ENCODE peak calls at places on chromosomes 1 and 21, in ten cellular contexts. One of them, this sample, is unnamed.
A peak's percentile ranks its signal among the peaks of the same experiment; 100 is the strongest.

GRCh38 chr1:54188291-54188690 is 11.5 kb downstream of the CYB5RL start:
- DNase-seq in CD4-positive, alpha-beta memory T cell: no peak
- DNase-seq in caudate nucleus: no peak
- DNase-seq in RWPE1: no peak
- DNase-seq in stomach: no peak
- DNase-seq in body of pancreas: no peak
- DNase-seq in pancreas: no peak
- DNase-seq in psoas muscle: no peak
- DNase-seq in colonic mucosa: no peak
- DNase-seq in PC-3: no peak
- DNase-seq in this sample: no peak

GRCh38 chr1:49229555-49229954 is 452.9 kb upstream of the BEND5 start:
- DNase-seq in PC-3: peak; percentile 69
- DNase-seq in psoas muscle: no peak
- DNase-seq in colonic mucosa: no peak
- DNase-seq in caudate nucleus: no peak
- DNase-seq in stomach: peak; percentile 64
- DNase-seq in body of pancreas: peak; percentile 27
- DNase-seq in pancreas: peak; percentile 36
- DNase-seq in CD4-positive, alpha-beta memory T cell: no peak
- DNase-seq in RWPE1: no peak
- DNase-seq in this sample: no peak

GRCh38 chr1:85406887-85407593 is 57.9 kb downstream of the DDAH1 start:
- DNase-seq in pancreas: peak; percentile 56
- DNase-seq in psoas muscle: no peak
- DNase-seq in body of pancreas: peak; percentile 81
- DNase-seq in colonic mucosa: peak; percentile 60
- DNase-seq in RWPE1: peak; percentile 84
- DNase-seq in stomach: peak; percentile 39
- DNase-seq in caudate nucleus: no peak
- DNase-seq in PC-3: peak; percentile 91
- DNase-seq in CD4-positive, alpha-beta memory T cell: no peak
- DNase-seq in this sample: peak; percentile 9

GRCh38 chr1:150563340-150564038 is 14.3 kb downstream of the ADAMTSL4 start:
- DNase-seq in PC-3: peak; percentile 48
- DNase-seq in colonic mucosa: peak; percentile 77
- DNase-seq in RWPE1: no peak
- DNase-seq in CD4-positive, alpha-beta memory T cell: peak; percentile 77
- DNase-seq in stomach: peak; percentile 90
- DNase-seq in body of pancreas: peak; percentile 79
- DNase-seq in pancreas: peak; percentile 74
- DNase-seq in caudate nucleus: no peak
- DNase-seq in psoas muscle: no peak
- DNase-seq in this sample: peak; percentile 9

GRCh38 chr1:204878835-204879234 is 8.2 kb downstream of the NFASC start:
- DNase-seq in PC-3: no peak
- DNase-seq in psoas muscle: no peak
- DNase-seq in body of pancreas: no peak
- DNase-seq in RWPE1: no peak
- DNase-seq in pancreas: no peak
- DNase-seq in caudate nucleus: no peak
- DNase-seq in stomach: no peak
- DNase-seq in colonic mucosa: no peak
- DNase-seq in CD4-positive, alpha-beta memory T cell: no peak
- DNase-seq in this sample: no peak

GRCh38 chr1:156528875-156529425 is 28.4 kb upstream of the MEF2D start:
- DNase-seq in body of pancreas: no peak
- DNase-seq in caudate nucleus: no peak
- DNase-seq in stomach: no peak
- DNase-seq in CD4-positive, alpha-beta memory T cell: no peak
- DNase-seq in RWPE1: no peak
- DNase-seq in pancreas: no peak
- DNase-seq in PC-3: no peak
- DNase-seq in colonic mucosa: no peak
- DNase-seq in psoas muscle: no peak
- DNase-seq in this sample: no peak

GRCh38 chr21:39714331-39714730 is 30.7 kb upstream of the IGSF5 start:
- DNase-seq in RWPE1: no peak
- DNase-seq in pancreas: no peak
- DNase-seq in caudate nucleus: no peak
- DNase-seq in colonic mucosa: no peak
- DNase-seq in stomach: no peak
- DNase-seq in PC-3: no peak
- DNase-seq in body of pancreas: no peak
- DNase-seq in psoas muscle: no peak
- DNase-seq in CD4-positive, alpha-beta memory T cell: no peak
- DNase-seq in this sample: no peak

GRCh38 chr1:55062801-55063561 is 23.6 kb downstream of the PCSK9 start:
- DNase-seq in colonic mucosa: no peak
- DNase-seq in RWPE1: no peak
- DNase-seq in caudate nucleus: no peak
- DNase-seq in stomach: no peak
- DNase-seq in body of pancreas: no peak
- DNase-seq in CD4-positive, alpha-beta memory T cell: no peak
- DNase-seq in pancreas: peak; percentile 9
- DNase-seq in PC-3: no peak
- DNase-seq in psoas muscle: no peak
- DNase-seq in this sample: no peak

GRCh38 chr1:246032984-246033383 is 474.1 kb downstream of the SMYD3 start:
- DNase-seq in colonic mucosa: no peak
- DNase-seq in CD4-positive, alpha-beta memory T cell: no peak
- DNase-seq in psoas muscle: no peak
- DNase-seq in pancreas: no peak
- DNase-seq in body of pancreas: no peak
- DNase-seq in stomach: no peak
- DNase-seq in RWPE1: no peak
- DNase-seq in caudate nucleus: no peak
- DNase-seq in PC-3: no peak
- DNase-seq in this sample: no peak

DNA sequence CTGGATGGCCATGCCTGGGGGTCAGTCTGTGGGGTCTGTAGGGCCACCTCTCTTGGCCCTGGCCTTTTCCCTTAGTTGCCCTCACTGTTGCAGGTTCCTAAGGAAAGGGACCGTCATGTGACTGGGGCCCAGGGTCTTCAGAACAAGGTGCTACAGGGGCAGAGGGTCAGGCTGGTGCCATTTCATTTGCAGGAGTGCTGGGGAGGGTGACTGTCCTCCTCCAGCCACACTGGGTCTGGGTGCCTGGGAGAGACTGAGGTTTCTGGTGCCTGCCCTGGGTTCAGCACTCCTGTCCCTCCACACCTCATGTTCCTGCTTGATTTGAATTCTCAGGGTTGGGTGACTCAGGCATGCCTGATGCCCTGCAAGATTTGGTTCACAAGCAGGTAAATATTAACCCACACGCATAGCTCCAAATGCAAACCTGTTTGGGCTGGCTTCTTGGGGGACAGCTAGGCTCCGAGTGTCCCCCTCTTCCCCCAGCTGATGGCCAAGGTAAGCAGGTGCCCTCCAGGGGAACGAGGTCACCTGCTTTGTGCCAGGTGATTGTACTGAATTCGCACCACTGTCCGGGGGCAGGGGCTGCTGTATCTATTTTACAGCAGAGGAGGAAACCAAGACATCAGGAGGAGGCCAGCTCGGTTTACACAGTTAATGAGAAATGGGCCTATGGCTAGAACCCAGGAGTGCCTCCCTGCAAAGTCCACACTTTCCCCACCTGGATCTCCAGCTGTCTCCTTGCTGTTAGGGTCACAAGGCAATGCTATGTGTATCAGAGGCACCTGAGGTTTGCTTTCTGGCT is 20.3 kb downstream of the ARHGEF10L start:
- DNase-seq in caudate nucleus: no peak
- DNase-seq in pancreas: peak; percentile 77
- DNase-seq in colonic mucosa: peak; percentile 71
- DNase-seq in stomach: peak; percentile 67
- DNase-seq in RWPE1: peak; percentile 51
- DNase-seq in body of pancreas: peak; percentile 84
- DNase-seq in psoas muscle: no peak
- DNase-seq in CD4-positive, alpha-beta memory T cell: no peak
- DNase-seq in PC-3: peak; percentile 75
- DNase-seq in this sample: no peak
- H3K27ac ChIP-seq in caudate nucleus: no peak overlapping the region
- H3K27ac ChIP-seq in pancreas: peak overlapping the region; percentile 92
- H3K27ac ChIP-seq in colonic mucosa: peak overlapping the region; percentile 47
- H3K27ac ChIP-seq in stomach: peak overlapping the region; percentile 87
- H3K27ac ChIP-seq in RWPE1: no peak overlapping the region
- H3K27ac ChIP-seq in body of pancreas: peak overlapping the region; percentile 91
- H3K27ac ChIP-seq in psoas muscle: peak overlapping the region; percentile 85
- H3K27ac ChIP-seq in CD4-positive, alpha-beta memory T cell: no peak overlapping the region
- H3K27ac ChIP-seq in PC-3: peak overlapping the region; percentile 89
- H3K27ac ChIP-seq in this sample: no peak overlapping the region

DNA sequence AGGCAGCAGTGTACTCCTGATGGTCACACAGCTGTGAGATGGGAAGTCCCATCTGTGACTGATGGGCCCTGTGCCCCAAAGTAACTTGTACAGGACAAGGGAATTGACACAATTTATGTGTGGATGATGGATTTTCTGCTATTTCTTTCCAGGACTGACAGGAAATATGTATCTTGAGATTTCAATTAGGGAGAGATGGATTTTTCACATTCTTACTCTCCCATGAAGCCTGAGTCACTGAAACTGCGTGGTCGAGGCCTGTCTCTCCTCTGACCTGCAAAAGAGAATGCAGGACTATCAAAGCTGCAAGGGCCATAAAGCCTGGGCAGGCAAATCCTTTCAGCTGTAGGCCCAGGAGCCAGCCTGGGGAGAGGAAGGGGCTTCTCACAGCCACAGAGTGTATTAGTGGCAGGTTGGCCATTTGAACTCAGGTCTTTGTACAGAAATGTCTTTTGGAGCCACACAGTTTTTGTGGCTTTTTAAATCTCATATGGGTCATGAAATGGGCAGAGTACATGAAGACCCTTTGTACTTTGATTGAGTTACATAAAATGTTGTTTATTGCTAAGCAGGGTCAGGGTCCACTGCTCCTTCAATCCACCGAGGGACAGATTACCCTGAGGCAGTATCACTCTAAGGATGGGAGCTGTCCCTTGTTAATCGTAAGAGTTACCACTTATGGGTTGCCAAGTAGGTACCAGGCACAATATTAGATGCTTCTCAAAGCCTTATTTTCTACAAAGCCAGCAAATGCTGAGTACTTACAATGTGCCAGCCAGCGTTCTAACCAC is 14.8 kb downstream of the ALX3 start:
- DNase-seq in CD4-positive, alpha-beta memory T cell: no peak
- DNase-seq in colonic mucosa: no peak
- DNase-seq in psoas muscle: no peak
- DNase-seq in RWPE1: no peak
- DNase-seq in stomach: no peak
- DNase-seq in pancreas: no peak
- DNase-seq in caudate nucleus: no peak
- DNase-seq in PC-3: no peak
- DNase-seq in body of pancreas: no peak
- DNase-seq in this sample: no peak
- H3K27ac ChIP-seq in CD4-positive, alpha-beta memory T cell: no peak overlapping the region
- H3K27ac ChIP-seq in colonic mucosa: peak overlapping the region; percentile 12
- H3K27ac ChIP-seq in psoas muscle: no peak overlapping the region
- H3K27ac ChIP-seq in RWPE1: peak overlapping the region; percentile 4
- H3K27ac ChIP-seq in stomach: no peak overlapping the region
- H3K27ac ChIP-seq in pancreas: no peak overlapping the region
- H3K27ac ChIP-seq in caudate nucleus: no peak overlapping the region
- H3K27ac ChIP-seq in PC-3: no peak overlapping the region
- H3K27ac ChIP-seq in body of pancreas: no peak overlapping the region
- H3K27ac ChIP-seq in this sample: no peak overlapping the region

GRCh38 chr1:183291216-183291762 is 105.2 kb downstream of the LAMC2 start:
- DNase-seq in caudate nucleus: no peak
- DNase-seq in pancreas: no peak
- DNase-seq in body of pancreas: no peak
- DNase-seq in RWPE1: no peak
- DNase-seq in CD4-positive, alpha-beta memory T cell: no peak
- DNase-seq in PC-3: no peak
- DNase-seq in psoas muscle: no peak
- DNase-seq in stomach: no peak
- DNase-seq in colonic mucosa: no peak
- DNase-seq in this sample: no peak
- H3K27ac ChIP-seq in caudate nucleus: no peak overlapping the region
- H3K27ac ChIP-seq in pancreas: no peak overlapping the region
- H3K27ac ChIP-seq in body of pancreas: no peak overlapping the region
- H3K27ac ChIP-seq in RWPE1: no peak overlapping the region
- H3K27ac ChIP-seq in CD4-positive, alpha-beta memory T cell: no peak overlapping the region
- H3K27ac ChIP-seq in PC-3: no peak overlapping the region
- H3K27ac ChIP-seq in psoas muscle: no peak overlapping the region
- H3K27ac ChIP-seq in stomach: no peak overlapping the region
- H3K27ac ChIP-seq in colonic mucosa: no peak overlapping the region
- H3K27ac ChIP-seq in this sample: no peak overlapping the region

GRCh38 chr1:47913225-47913823 is 83.9 kb downstream of the TRABD2B start:
- DNase-seq in body of pancreas: no peak
- DNase-seq in CD4-positive, alpha-beta memory T cell: no peak
- DNase-seq in PC-3: no peak
- DNase-seq in stomach: no peak
- DNase-seq in psoas muscle: no peak
- DNase-seq in pancreas: no peak
- DNase-seq in RWPE1: no peak
- DNase-seq in caudate nucleus: no peak
- DNase-seq in colonic mucosa: no peak
- DNase-seq in this sample: no peak

GRCh38 chr1:47914218-47914937 is 82.8 kb downstream of the TRABD2B start:
- DNase-seq in pancreas: no peak
- DNase-seq in PC-3: no peak
- DNase-seq in caudate nucleus: no peak
- DNase-seq in colonic mucosa: no peak
- DNase-seq in psoas muscle: no peak
- DNase-seq in RWPE1: no peak
- DNase-seq in CD4-positive, alpha-beta memory T cell: no peak
- DNase-seq in stomach: no peak
- DNase-seq in body of pancreas: no peak
- DNase-seq in this sample: no peak

GRCh38 chr1:47911424-47911823 is 85.8 kb downstream of the TRABD2B start:
- DNase-seq in CD4-positive, alpha-beta memory T cell: no peak
- DNase-seq in PC-3: no peak
- DNase-seq in pancreas: no peak
- DNase-seq in body of pancreas: no peak
- DNase-seq in caudate nucleus: no peak
- DNase-seq in stomach: no peak
- DNase-seq in RWPE1: no peak
- DNase-seq in colonic mucosa: no peak
- DNase-seq in psoas muscle: no peak
- DNase-seq in this sample: no peak

GRCh38 chr1:47912756-47913155 is 84.4 kb downstream of the TRABD2B start:
- DNase-seq in RWPE1: no peak
- DNase-seq in stomach: no peak
- DNase-seq in body of pancreas: no peak
- DNase-seq in caudate nucleus: no peak
- DNase-seq in CD4-positive, alpha-beta memory T cell: no peak
- DNase-seq in colonic mucosa: no peak
- DNase-seq in PC-3: no peak
- DNase-seq in psoas muscle: no peak
- DNase-seq in pancreas: no peak
- DNase-seq in this sample: no peak

DNA sequence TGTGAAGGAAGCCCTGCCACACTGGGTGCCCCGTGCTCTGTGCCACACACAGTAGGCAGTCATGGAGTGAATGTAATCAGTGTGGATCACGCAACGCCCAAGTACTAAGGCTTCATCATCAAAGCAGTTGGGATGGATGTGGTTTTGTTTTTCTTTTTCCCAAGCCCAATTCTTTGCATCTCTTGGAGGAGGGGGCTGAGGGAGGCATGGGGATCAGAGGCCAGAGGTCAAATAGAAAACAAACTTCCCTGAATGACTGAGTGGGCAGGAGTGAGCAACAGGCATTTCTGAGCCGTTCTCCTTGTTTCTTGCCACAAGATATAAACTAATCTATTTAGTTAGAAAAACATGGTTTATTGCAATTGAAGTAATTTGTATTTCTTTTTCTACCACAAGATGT is 85.3 kb downstream of the TRABD2B start:
- DNase-seq in colonic mucosa: no peak
- DNase-seq in body of pancreas: no peak
- DNase-seq in CD4-positive, alpha-beta memory T cell: no peak
- DNase-seq in stomach: no peak
- DNase-seq in pancreas: no peak
- DNase-seq in RWPE1: no peak
- DNase-seq in PC-3: no peak
- DNase-seq in caudate nucleus: no peak
- DNase-seq in psoas muscle: no peak
- DNase-seq in this sample: no peak
- H3K27ac ChIP-seq in colonic mucosa: no peak overlapping the region
- H3K27ac ChIP-seq in body of pancreas: no peak overlapping the region
- H3K27ac ChIP-seq in CD4-positive, alpha-beta memory T cell: no peak overlapping the region
- H3K27ac ChIP-seq in stomach: no peak overlapping the region
- H3K27ac ChIP-seq in pancreas: no peak overlapping the region
- H3K27ac ChIP-seq in RWPE1: no peak overlapping the region
- H3K27ac ChIP-seq in PC-3: no peak overlapping the region
- H3K27ac ChIP-seq in caudate nucleus: no peak overlapping the region
- H3K27ac ChIP-seq in psoas muscle: no peak overlapping the region
- H3K27ac ChIP-seq in this sample: no peak overlapping the region

This sample was measured in substantia nigra.